ENCODE peak calls at places on chromosome 9, in nine cellular contexts. C is CD8-positive, alpha-beta T cell; P is HCT116; U is psoas muscle; F is IMR-90; B is HepG2; O is body of pancreas; D is thoracic aorta; I is upper lobe of left lung. G is an unnamed sample.

GRCh38 chr9:72041775-72042194 is 18.6 kb downstream of the C9orf57 start:
- DNase-seq in C (no peak), P (no peak), U (no peak), F (peak), B (no peak), O (peak), D (no peak), I (peak), G (no peak)

GRCh38 chr9:11312976-11313375 is 700.2 kb upstream of the PTPRD start:
- DNase-seq in C (no peak), P (no peak), U (no peak), F (no peak), B (no peak), O (peak), D (no peak), I (no peak), G (no peak)

GRCh38 chr9:108552459-108553040 is 303.2 kb downstream of the ACTL7B start:
- DNase-seq in C (no peak), P (peak), U (no peak), F (peak), B (no peak), O (peak), D (no peak), I (peak), G (no peak)

GRCh38 chr9:8255852-8256251 is 456.3 kb upstream of the DMAC1 start:
- DNase-seq in C (no peak), P (no peak), U (no peak), F (no peak), B (no peak), O (no peak), D (no peak), I (no peak), G (no peak)

GRCh38 chr9:84778537-84778936 is 109.0 kb downstream of the NTRK2 start:
- DNase-seq in C (no peak), P (no peak), U (no peak), F (no peak), B (no peak), O (no peak), D (no peak), I (no peak), G (no peak)

GRCh38 chr9:19284729-19285128 is 54.2 kb downstream of the DENND4C start:
- DNase-seq in C (no peak), P (no peak), U (no peak), F (peak), B (no peak), O (no peak), D (no peak), I (no peak), G (no peak)

GRCh38 chr9:82670726-82671125 is 392.2 kb downstream of the RASEF start:
- DNase-seq in C (no peak), P (no peak), U (no peak), F (no peak), B (no peak), O (no peak), D (no peak), I (no peak), G (no peak)

GRCh38 chr9:70101265-70101664 is 57.6 kb downstream of the MAMDC2 start:
- DNase-seq in C (no peak), P (no peak), U (no peak), F (peak), B (no peak), O (no peak), D (no peak), I (no peak), G (no peak)

GRCh38 chr9:126145887-126146253 is 180.8 kb upstream of the MVB12B start:
- DNase-seq in C (no peak), P (no peak), U (no peak), F (no peak), B (no peak), O (no peak), D (no peak), I (no peak), G (no peak)

GRCh38 chr9:36325081-36325828 is 67.0 kb upstream of the GNE start:
- DNase-seq in C (no peak), P (no peak), U (peak), F (no peak), B (no peak), O (peak), D (no peak), I (peak), G (no peak)

GRCh38 chr9:89576404-89576824 is 28.4 kb upstream of the GADD45G start:
- DNase-seq in C (no peak), P (peak), U (no peak), F (peak), B (peak), O (no peak), D (no peak), I (no peak), G (no peak)

GRCh38 chr9:7196467-7196866 is 438.7 kb downstream of the KDM4C start:
- DNase-seq in C (no peak), P (no peak), U (no peak), F (no peak), B (no peak), O (no peak), D (no peak), I (no peak), G (no peak)

GRCh38 chr9:27088981-27089380 is 20.0 kb upstream of the TEK start:
- DNase-seq in C (no peak), P (no peak), U (no peak), F (peak), B (no peak), O (no peak), D (no peak), I (no peak), G (no peak)

GRCh38 chr9:127586537-127586936 is 25.5 kb upstream of the STXBP1 start:
- DNase-seq in C (peak), P (no peak), U (peak), F (peak), B (peak), O (peak), D (no peak), I (peak), G (peak)

GRCh38 chr9:37542895-37543294 is 33.3 kb downstream of the FBXO10 start:
- DNase-seq in C (no peak), P (no peak), U (no peak), F (no peak), B (no peak), O (no peak), D (no peak), I (no peak), G (no peak)

GRCh38 chr9:99762470-99762869 is 59.2 kb upstream of the NR4A3 start:
- DNase-seq in C (no peak), P (no peak), U (no peak), F (no peak), B (no peak), O (no peak), D (no peak), I (no peak), G (no peak)

GRCh38 chr9:5621327-5621726 is 7.6 kb upstream of the RIC1 start:
- DNase-seq in C (no peak), P (peak), U (no peak), F (peak), B (no peak), O (no peak), D (peak), I (no peak), G (no peak)

GRCh38 chr9:68998812-68999211 is 15.1 kb downstream of the PRKACG start:
- DNase-seq in C (no peak), P (no peak), U (no peak), F (no peak), B (no peak), O (no peak), D (no peak), I (no peak), G (no peak)

GRCh38 chr9:132141948-132142594 is 19.8 kb upstream of the NTNG2 start:
- DNase-seq in C (no peak), P (no peak), U (no peak), F (no peak), B (no peak), O (no peak), D (no peak), I (no peak), G (no peak)

GRCh38 chr9:127543973-127544533 is 68.0 kb upstream of the STXBP1 start:
- DNase-seq in C (no peak), P (no peak), U (no peak), F (no peak), B (no peak), O (no peak), D (no peak), I (no peak), G (no peak)

GRCh38 chr9:136604823-136605525 is 57.7 kb upstream of the EGFL7 start:
- DNase-seq in C (no peak), P (no peak), U (no peak), F (no peak), B (no peak), O (no peak), D (no peak), I (no peak), G (no peak)
- H3K4me3 ChIP-seq in C (no peak), P (no peak), U (no peak), F (no peak), B (no peak), O (no peak), D (no peak), I (no peak), G (no peak)

GRCh38 chr9:33881635-33882034 is 64.7 kb downstream of the UBE2R2 start:
- DNase-seq in C (no peak), P (no peak), U (no peak), F (peak), B (no peak), O (no peak), D (no peak), I (no peak), G (no peak)

GRCh38 chr9:33880562-33881089 is 63.7 kb downstream of the UBE2R2 start:
- DNase-seq in C (no peak), P (no peak), U (no peak), F (no peak), B (no peak), O (no peak), D (no peak), I (no peak), G (peak)

GRCh38 chr9:33884856-33885701 is 68.1 kb downstream of the UBE2R2 start:
- DNase-seq in C (no peak), P (no peak), U (no peak), F (peak), B (no peak), O (peak), D (no peak), I (no peak), G (no peak)

GRCh38 chr9:33885948-33886347 is 69.0 kb downstream of the UBE2R2 start:
- DNase-seq in C (no peak), P (no peak), U (no peak), F (no peak), B (no peak), O (no peak), D (no peak), I (no peak), G (no peak)
- H3K27ac ChIP-seq in C (no peak), P (no peak), U (no peak), F (no peak), B (no peak), O (no peak), D (no peak), I (no peak), G (no peak)

GRCh38 chr9:32571969-32572899 is 725 bp downstream of the NDUFB6 start:
- DNase-seq in C (peak), P (peak), U (no peak), F (peak), B (peak), O (peak), D (no peak), I (peak), G (peak)

GRCh38 chr9:32565967-32566366 is 7.0 kb downstream of the NDUFB6 start:
- DNase-seq in C (no peak), P (no peak), U (no peak), F (no peak), B (no peak), O (no peak), D (no peak), I (no peak), G (no peak)

GRCh38 chr9:32570262-32570661 is 2.7 kb downstream of the NDUFB6 start:
- DNase-seq in C (no peak), P (no peak), U (no peak), F (no peak), B (no peak), O (no peak), D (no peak), I (no peak), G (no peak)

DNA sequence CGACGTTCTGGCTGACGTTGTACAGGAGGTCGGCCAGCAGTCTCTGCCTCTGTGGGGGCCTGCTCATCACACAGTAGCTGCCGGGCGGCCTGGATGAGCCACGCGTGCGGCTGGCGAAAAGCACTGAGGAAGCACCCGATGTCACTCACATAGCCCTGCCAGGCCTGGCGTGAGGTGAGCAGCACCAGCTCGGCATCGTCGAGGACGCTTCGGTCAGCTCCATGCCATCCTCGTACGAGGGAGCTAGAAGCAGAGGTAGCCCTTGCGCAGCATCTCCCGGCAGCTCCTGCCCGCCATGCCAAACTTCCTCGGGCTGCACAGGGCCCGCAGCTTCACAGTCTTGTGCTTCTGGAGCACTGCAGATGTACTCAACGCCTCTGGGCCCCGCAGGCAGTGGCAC is 6.2 kb downstream of the NDUFB6 start:
- DNase-seq in C (no peak), P (no peak), U (no peak), F (no peak), B (no peak), O (no peak), D (no peak), I (no peak), G (no peak)
- TF ChIP-seq CTCF in C (no peak), P (no peak), U (no peak), F (no peak), B (no peak), O (no peak), D (no peak), I (no peak), G (no peak)

DNA sequence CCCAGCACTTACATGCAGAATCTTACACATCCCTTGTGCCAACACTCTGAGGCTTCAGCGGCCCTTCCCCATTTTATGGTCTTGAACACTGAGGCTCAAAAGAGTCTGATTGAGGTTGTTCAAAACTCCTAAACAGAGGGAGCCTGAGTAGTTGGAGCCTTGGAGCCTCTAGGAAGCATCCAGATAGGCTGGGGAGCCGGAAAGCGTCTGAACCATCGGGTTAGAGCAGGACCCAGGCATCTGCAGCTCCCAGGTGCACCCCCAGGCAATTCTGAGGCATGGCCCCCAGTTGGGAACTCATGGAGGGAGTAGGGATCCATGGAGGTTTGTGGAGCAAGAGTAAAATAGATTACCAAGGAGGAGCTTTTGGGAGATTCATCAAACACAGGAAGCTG is 3.8 kb downstream of the OLFML2A start:
- DNase-seq in C (no peak), P (no peak), U (no peak), F (no peak), B (no peak), O (no peak), D (no peak), I (no peak), G (peak)
- H3K4me3 ChIP-seq in C (no peak), P (no peak), U (no peak), F (no peak), B (no peak), O (no peak), D (no peak), I (no peak), G (no peak)

DNA sequence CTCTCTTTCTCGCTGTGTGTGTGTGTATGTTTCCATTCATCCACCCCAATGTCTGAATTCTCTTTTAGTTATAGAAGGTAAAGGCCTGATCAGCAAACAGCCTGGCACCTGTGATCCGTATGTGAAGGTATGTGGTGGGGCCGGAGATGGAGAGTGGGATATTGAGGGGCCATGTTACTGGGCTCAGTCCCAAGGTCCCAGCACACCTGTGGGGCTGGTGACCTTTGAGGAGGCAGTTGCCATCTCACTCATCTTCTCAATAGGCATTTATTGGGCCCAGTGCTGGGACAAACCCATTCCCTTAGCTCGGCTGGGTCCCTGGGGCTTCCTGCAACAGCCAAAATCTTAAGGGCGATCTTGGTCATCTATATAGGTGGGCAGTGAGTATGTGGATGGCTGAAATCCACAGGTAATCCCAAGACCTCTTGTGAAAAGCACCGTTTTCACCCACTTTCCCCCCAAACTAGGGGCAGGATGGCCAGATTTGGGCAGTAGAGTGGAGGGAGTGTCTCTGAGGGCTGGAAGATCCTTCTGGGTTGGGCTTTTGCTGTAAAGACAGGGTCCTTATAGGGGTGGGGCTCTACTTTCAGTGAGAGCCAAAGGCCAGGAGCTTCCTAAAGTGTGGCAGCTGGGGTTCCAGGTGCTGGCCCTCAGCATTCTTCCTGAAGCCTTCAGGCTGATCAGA is 19.6 kb downstream of the RGS3 start:
- DNase-seq in C (no peak), P (no peak), U (no peak), F (no peak), B (no peak), O (no peak), D (no peak), I (no peak), G (no peak)
- H3K27ac ChIP-seq in C (no peak), P (no peak), U (peak), F (no peak), B (no peak), O (no peak), D (peak), I (no peak), G (no peak)

GRCh38 chr9:93908591-93909241 is 46.4 kb downstream of the BARX1 start:
- DNase-seq in C (no peak), P (no peak), U (peak), F (no peak), B (no peak), O (no peak), D (no peak), I (no peak), G (no peak)
- TF ChIP-seq CTCF in C (no peak), P (no peak), U (no peak), F (no peak), B (peak), O (peak), D (no peak), I (no peak), G (no peak)

GRCh38 chr9:134057311-134057665 is 10.5 kb downstream of the BRD3 start:
- DNase-seq in C (no peak), P (no peak), U (peak), F (no peak), B (no peak), O (no peak), D (no peak), I (no peak), G (no peak)

GRCh38 chr9:134055981-134056461 is 11.8 kb downstream of the BRD3 start:
- DNase-seq in C (no peak), P (no peak), U (peak), F (peak), B (no peak), O (peak), D (no peak), I (peak), G (no peak)

GRCh38 chr9:134057751-134058701 is 9.8 kb downstream of the BRD3 start:
- DNase-seq in C (no peak), P (no peak), U (peak), F (no peak), B (peak), O (no peak), D (no peak), I (no peak), G (no peak)

GRCh38 chr9:134054891-134055811 is 12.7 kb downstream of the BRD3 start:
- DNase-seq in C (no peak), P (no peak), U (peak), F (no peak), B (no peak), O (peak), D (no peak), I (no peak), G (no peak)

GRCh38 chr9:134056483-134057310 is 11.1 kb downstream of the BRD3 start:
- DNase-seq in C (no peak), P (no peak), U (peak), F (no peak), B (no peak), O (no peak), D (no peak), I (no peak), G (no peak)
- H3K4me3 ChIP-seq in C (no peak), P (no peak), U (peak), F (no peak), B (no peak), O (no peak), D (no peak), I (no peak), G (no peak)

G was measured in WERI-Rb-1.